ENCODE peak calls at places on chromosomes 12 and 14, in five cellular contexts. R, Q, G, V and O are unnamed samples.

GRCh38 chr14:87113286-87113685 is 879.7 kb downstream of the GALC start:
- DNase-seq in G (no peak), Q (no peak), R (no peak), V (no peak), O (no peak)

GRCh38 chr14:96198430-96199133 is 6.1 kb upstream of the BDKRB2 start:
- DNase-seq in V (peak), Q (no peak), R (no peak), G (no peak), O (no peak)

GRCh38 chr14:63908667-63909264 is 56.0 kb downstream of the SYNE2 start:
- DNase-seq in V (no peak), G (no peak), Q (no peak), R (no peak), O (no peak)

GRCh38 chr12:107106241-107107025 is 13.1 kb upstream of the CRY1 start:
- DNase-seq in Q (no peak), V (no peak), R (no peak), G (no peak), O (no peak)

GRCh38 chr14:35380794-35381193 is 23.8 kb downstream of the NFKBIA start:
- DNase-seq in V (no peak), Q (no peak), G (no peak), R (no peak), O (no peak)

GRCh38 chr12:90989617-90990232 is 15.0 kb downstream of the EPYC start:
- DNase-seq in V (no peak), Q (no peak), G (no peak), R (no peak), O (no peak)

GRCh38 chr12:128205758-128206157 is 61.2 kb upstream of the TMEM132C start:
- DNase-seq in G (no peak), V (no peak), R (no peak), Q (no peak), O (no peak)

GRCh38 chr12:107415066-107415465 is 270.5 kb upstream of the PWP1 start:
- DNase-seq in G (no peak), R (no peak), V (peak), Q (peak), O (no peak)

GRCh38 chr12:34244608-34245007 is 222.3 kb downstream of the ALG10 start:
- DNase-seq in R (no peak), Q (no peak), G (no peak), V (peak), O (no peak)

GRCh38 chr14:104115131-104115600 is 23.2 kb upstream of the KIF26A start:
- DNase-seq in G (no peak), R (peak), Q (no peak), V (no peak), O (no peak)